ENCODE peak calls at places on chromosomes 6 and 20, in five cellular contexts. W, Z, O, T and X are unnamed samples.

GRCh38 chr6:137496909-137497721 is 2.9 kb upstream of the OLIG3 start:
- ATAC-seq in O (no peak), Z (peak), W (no peak), T (peak), X (no peak)

GRCh38 chr6:138956244-138956924 is 31.7 kb downstream of the REPS1 start:
- ATAC-seq in T (peak), O (peak), Z (no peak), W (no peak), X (no peak)

GRCh38 chr6:152380351-152380767 is 256.8 kb downstream of the SYNE1 start:
- ATAC-seq in W (peak), T (peak), Z (peak), O (no peak), X (peak)

GRCh38 chr20:34579191-34579661 is 20.7 kb downstream of the MAP1LC3A start:
- ATAC-seq in Z (peak), T (peak), O (peak), W (no peak), X (peak)

GRCh38 chr20:23326774-23327173 is 23.8 kb upstream of the NXT1 start:
- ATAC-seq in O (no peak), W (no peak), T (peak), Z (peak), X (peak)

GRCh38 chr6:109978174-109979032 is at the start of gene GPR6:
- ATAC-seq in T (peak), Z (peak), O (peak), W (peak), X (no peak)

GRCh38 chr6:140071601-140072062 is 697.2 kb upstream of the CITED2 start:
- ATAC-seq in O (no peak), T (no peak), W (peak), Z (no peak), X (peak)

GRCh38 chr6:149053848-149054558 is 263.5 kb upstream of the TAB2 start:
- ATAC-seq in T (peak), W (peak), O (no peak), Z (no peak), X (no peak)

GRCh38 chr6:42236680-42237473 is 19.2 kb upstream of the MRPS10 start:
- ATAC-seq in T (no peak), O (no peak), Z (no peak), W (peak), X (no peak)

GRCh38 chr6:13513606-13514502 is 26.5 kb upstream of the GFOD1 start:
- ATAC-seq in T (no peak), Z (no peak), O (no peak), W (peak), X (no peak)

GRCh38 chr20:39893013-39893685 is 795.9 kb downstream of the MAFB start:
- ATAC-seq in T (no peak), Z (no peak), O (no peak), W (no peak), X (peak)

GRCh38 chr20:39886650-39887190 is 802.3 kb downstream of the MAFB start:
- ATAC-seq in Z (no peak), W (peak), O (no peak), T (no peak), X (peak)

GRCh38 chr20:39885975-39886649 is 802.9 kb downstream of the MAFB start:
- ATAC-seq in Z (no peak), O (no peak), W (peak), T (peak), X (peak)

GRCh38 chr20:39888310-39888709 is 800.7 kb downstream of the MAFB start:
- ATAC-seq in Z (no peak), W (no peak), O (no peak), T (no peak), X (no peak)

DNA sequence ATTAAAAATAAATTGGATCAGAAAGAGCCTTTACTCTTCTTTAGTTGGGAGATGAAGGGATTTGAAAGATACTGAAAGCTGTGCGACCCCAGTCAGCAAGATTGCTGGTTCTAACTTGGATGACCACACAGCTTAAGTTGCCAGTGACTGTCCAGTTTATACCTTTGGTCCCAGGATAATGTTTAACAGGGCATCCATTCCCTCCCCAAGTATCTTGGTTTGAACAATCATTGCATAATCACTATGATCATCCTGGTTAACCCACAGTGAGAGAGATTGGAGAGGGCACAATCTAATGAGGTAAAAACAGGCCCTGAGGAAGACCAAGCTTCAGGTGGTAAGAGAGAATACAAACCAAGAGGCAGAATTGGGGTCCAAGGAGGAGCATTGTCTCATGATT is 798.3 kb downstream of the MAFB start:
- ATAC-seq in O (no peak), Z (no peak), W (no peak), T (no peak), X (no peak)
- TF ChIP-seq CTCF in O (no peak), Z (no peak), W (no peak), T (no peak), X (no peak)

DNA sequence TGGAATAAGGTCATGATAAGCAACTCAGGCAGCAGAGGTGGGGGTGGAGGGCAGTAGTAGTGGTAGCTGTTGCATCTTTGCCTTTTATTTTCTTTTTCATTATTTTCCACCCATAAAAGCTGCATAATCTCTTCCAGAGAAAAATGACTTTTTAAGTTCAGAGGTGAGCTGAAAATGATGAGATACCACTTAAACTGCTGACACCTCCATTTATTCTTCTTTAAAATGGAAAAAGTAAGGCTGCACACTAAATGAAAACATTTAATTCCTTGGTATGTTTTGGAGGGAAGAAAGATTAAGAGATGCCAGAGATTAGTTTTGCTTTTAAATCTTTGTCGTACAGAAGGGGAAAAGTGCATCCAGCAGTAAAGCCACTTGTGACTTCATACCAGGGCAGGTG is 97.2 kb downstream of the ADTRP start:
- ATAC-seq in Z (no peak), W (no peak), T (no peak), O (no peak), X (no peak)
- TF ChIP-seq EP300 in Z (no peak), W (no peak), T (no peak), O (no peak), X (no peak)

GRCh38 chr6:37569999-37570776 is 70.5 kb upstream of the CCDC167 start:
- ATAC-seq in W (no peak), Z (no peak), O (no peak), T (no peak), X (no peak)

GRCh38 chr6:37565267-37566208 is 65.8 kb upstream of the CCDC167 start:
- ATAC-seq in Z (no peak), W (peak), T (peak), O (peak), X (no peak)

GRCh38 chr6:37569317-37569716 is 69.6 kb upstream of the CCDC167 start:
- ATAC-seq in Z (no peak), W (no peak), O (no peak), T (no peak), X (no peak)

GRCh38 chr6:37570801-37571200 is 71.1 kb upstream of the CCDC167 start:
- ATAC-seq in T (peak), O (peak), W (no peak), Z (no peak), X (no peak)

GRCh38 chr6:37566209-37566859 is 66.6 kb upstream of the CCDC167 start:
- ATAC-seq in W (peak), T (peak), Z (peak), O (peak), X (peak)
- TF ChIP-seq CTCF in W (peak), T (peak), Z (peak), O (peak), X (no peak)

DNA sequence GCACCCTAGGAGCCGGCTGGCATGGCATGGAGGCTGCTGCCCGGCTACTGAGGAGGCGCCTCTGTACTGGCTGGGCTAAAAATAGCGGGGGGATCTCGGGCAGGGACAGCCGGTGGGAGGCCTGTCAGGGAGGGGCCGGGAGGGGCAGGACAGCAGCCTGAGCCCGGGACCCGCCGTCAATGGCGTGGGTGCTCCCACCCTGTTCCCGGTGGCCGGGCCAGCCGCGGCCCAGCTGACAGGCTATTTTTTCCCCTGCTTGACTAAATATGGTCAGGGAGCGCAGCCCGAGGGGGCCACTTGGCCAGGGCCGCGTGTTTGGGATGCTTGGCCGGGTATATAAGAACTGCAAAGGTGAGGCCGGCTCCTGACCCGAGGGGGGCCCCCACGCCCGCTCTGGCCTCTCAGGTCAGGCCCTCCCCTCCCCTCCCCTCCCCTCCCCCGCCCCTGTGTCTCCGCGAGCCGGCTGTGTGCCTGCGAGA is 74.3 kb upstream of the GATA5 start:
- ATAC-seq in W (no peak), O (no peak), T (no peak), Z (peak), X (peak)
- TF ChIP-seq EP300 in W (no peak), O (no peak), T (no peak), Z (no peak), X (peak)